ENCODE peak calls at places on chromosomes 2 and 18, in seven cellular contexts. Q is neural crest cell, C is H1, M is heart right ventricle, L is glutamatergic neuron, Z is prostate gland, R is tibial artery. A is an unnamed sample.

GRCh38 chr2:1595274-1595673 is 149.0 kb downstream of the PXDN start:
- DNase-seq in Q (no peak), C (no peak), M (no peak), L (no peak), Z (no peak), R (no peak), A (no peak)

GRCh38 chr2:105787376-105788318 is 42.9 kb downstream of the NCK2 start:
- DNase-seq in Q (no peak), C (no peak), M (no peak), L (no peak), Z (no peak), R (no peak), A (no peak)

GRCh38 chr2:3311601-3312000 is 66.0 kb downstream of the EIPR1 start:
- DNase-seq in Q (no peak), C (no peak), M (no peak), L (no peak), Z (no peak), R (no peak), A (no peak)

GRCh38 chr2:209496586-209496982 is 72.7 kb downstream of the MAP2 start:
- DNase-seq in Q (no peak), C (no peak), M (peak), L (no peak), Z (no peak), R (peak), A (no peak)

GRCh38 chr2:172995323-172996244 is 80.1 kb upstream of the MAP3K20 start:
- DNase-seq in Q (no peak), C (no peak), M (peak), L (no peak), Z (peak), R (peak), A (no peak)

GRCh38 chr2:216578325-216578724 is 54.9 kb upstream of the IGFBP2 start:
- DNase-seq in Q (no peak), C (no peak), M (no peak), L (no peak), Z (no peak), R (no peak), A (no peak)

GRCh38 chr2:46481541-46482193 is 2.3 kb downstream of the TMEM247 start:
- DNase-seq in Q (no peak), C (no peak), M (no peak), L (no peak), Z (no peak), R (no peak), A (no peak)

GRCh38 chr2:127048969-127049897 is 57.7 kb downstream of the BIN1 start:
- DNase-seq in Q (no peak), C (no peak), M (no peak), L (no peak), Z (no peak), R (no peak), A (no peak)

GRCh38 chr2:19102696-19103403 is 255.6 kb downstream of the OSR1 start:
- DNase-seq in Q (no peak), C (no peak), M (no peak), L (no peak), Z (peak), R (no peak), A (no peak)

GRCh38 chr2:85601771-85602475 is 575 bp downstream of the TMEM150A start:
- DNase-seq in Q (peak), C (no peak), M (peak), L (no peak), Z (peak), R (peak), A (peak)

GRCh38 chr2:219446101-219446504 is 11.5 kb downstream of the SPEG start:
- DNase-seq in Q (no peak), C (no peak), M (no peak), L (no peak), Z (no peak), R (peak), A (no peak)

GRCh38 chr2:219454217-219454616 is 19.6 kb downstream of the SPEG start:
- DNase-seq in Q (no peak), C (no peak), M (no peak), L (no peak), Z (no peak), R (no peak), A (no peak)

GRCh38 chr2:136185991-136186771 is 68.2 kb upstream of the CXCR4 start:
- DNase-seq in Q (no peak), C (no peak), M (no peak), L (no peak), Z (no peak), R (no peak), A (no peak)

GRCh38 chr18:54181856-54182612 is 42.4 kb downstream of the MBD2 start:
- DNase-seq in Q (no peak), C (no peak), M (no peak), L (no peak), Z (no peak), R (no peak), A (no peak)

GRCh38 chr18:36526611-36527010 is 229.1 kb downstream of the FHOD3 start:
- DNase-seq in Q (no peak), C (no peak), M (no peak), L (no peak), Z (no peak), R (no peak), A (no peak)

GRCh38 chr2:157868993-157869392 is 7.1 kb downstream of the ACVR1 start:
- DNase-seq in Q (no peak), C (no peak), M (no peak), L (no peak), Z (no peak), R (no peak), A (no peak)

GRCh38 chr18:3384664-3385189 is 65.2 kb upstream of the TGIF1 start:
- DNase-seq in Q (no peak), C (no peak), M (no peak), L (no peak), Z (no peak), R (no peak), A (no peak)

GRCh38 chr18:60649107-60649506 is 276.5 kb upstream of the MC4R start:
- DNase-seq in Q (no peak), C (no peak), M (no peak), L (no peak), Z (no peak), R (no peak), A (no peak)

GRCh38 chr2:109516445-109517117 is 97.2 kb downstream of the SEPTIN10 start:
- DNase-seq in Q (peak), C (peak), M (no peak), L (peak), Z (no peak), R (no peak), A (no peak)

DNA sequence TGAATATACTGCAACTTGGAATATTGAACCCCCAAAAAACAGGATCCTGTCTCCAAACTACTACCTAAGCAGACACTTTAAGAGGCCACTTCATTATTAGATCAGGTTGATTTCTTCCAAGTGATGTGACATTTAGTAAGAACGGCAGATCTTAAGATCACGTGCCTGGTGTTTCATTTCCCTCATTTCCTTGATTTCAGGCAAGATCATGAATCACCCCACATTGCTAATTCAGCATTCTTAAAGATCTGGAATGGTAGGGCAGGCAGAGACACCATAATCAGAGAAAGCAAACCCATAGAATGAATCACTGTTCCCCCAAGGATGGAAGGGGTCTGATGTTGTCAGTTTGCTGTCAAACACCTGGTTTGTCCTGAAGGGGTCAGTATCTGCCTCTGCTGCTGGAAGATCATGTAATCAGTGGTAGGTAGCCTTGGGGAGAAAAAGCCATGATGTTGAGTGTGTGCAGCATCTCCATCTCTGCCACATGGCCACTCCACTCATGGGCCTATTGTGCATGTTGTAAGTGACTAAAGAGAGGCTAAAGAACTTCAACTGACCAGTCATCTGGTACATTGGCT is 133.9 kb downstream of the ARHGAP15 start:
- DNase-seq in Q (no peak), C (no peak), M (no peak), L (no peak), Z (no peak), R (no peak), A (no peak)
- TF ChIP-seq CTCF in Q (no peak), C (peak), M (no peak), L (peak), Z (no peak), R (no peak), A (no peak)

DNA sequence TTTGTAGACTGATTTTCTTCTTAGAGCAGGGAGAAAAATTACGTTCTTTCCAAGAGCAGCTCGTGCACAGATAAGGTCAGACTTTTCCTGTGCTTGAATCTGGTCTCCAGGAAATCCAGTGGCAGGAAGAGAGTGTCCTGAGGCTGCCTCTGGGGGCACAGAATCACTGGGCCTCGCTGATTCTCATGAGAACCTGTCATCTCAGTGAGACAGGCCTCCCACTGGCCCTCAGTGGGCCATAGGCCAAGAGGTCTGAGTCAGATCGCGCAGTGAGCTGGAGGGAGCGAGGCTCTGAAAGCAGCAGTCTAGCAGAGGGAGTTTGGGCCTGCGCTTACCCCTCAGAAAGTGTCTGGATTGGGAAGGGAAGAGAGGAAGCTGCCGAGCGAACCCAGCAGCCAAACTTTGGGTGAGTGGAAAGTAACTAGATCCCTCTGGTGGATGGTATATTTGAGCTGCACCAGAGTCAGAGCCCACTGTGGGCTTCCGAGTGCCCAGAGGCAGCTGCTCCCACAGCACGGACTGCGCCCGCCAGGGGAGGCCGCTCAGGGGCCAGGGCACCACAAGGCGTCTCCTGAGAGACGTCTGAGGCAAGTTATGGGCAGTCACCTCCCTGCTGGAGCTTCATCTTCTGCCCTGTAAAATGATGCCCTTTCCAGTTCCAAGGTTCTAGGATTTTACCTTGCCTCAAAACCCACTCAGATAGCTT is 8.2 kb downstream of the GDF7 start:
- DNase-seq in Q (no peak), C (no peak), M (peak), L (no peak), Z (no peak), R (peak), A (no peak)
- TF ChIP-seq CTCF in Q (no peak), C (no peak), M (no peak), L (no peak), Z (no peak), R (no peak), A (no peak)

DNA sequence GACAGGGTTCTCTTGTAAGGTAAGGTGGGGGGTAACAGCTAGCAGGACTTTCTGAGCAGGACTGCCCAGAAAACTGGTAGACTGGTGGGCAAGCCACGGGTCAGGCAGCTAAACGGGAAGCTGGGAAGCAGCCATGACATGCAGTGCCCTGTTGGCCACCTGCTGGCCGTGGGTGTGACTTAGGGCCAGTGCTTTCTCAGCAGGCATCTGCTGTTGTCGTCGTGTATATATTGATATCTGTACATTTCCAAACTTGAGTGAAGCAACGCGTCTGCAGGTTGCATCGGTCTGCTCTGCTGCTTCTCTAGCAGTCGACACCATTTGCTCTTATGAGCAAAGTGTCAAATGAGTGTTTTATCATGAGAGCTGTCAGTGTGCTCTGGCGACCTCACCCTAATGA is 31.0 kb downstream of the COA5 start:
- DNase-seq in Q (no peak), C (no peak), M (no peak), L (no peak), Z (no peak), R (no peak), A (no peak)
- TF ChIP-seq CTCF in Q (peak), C (no peak), M (no peak), L (no peak), Z (no peak), R (no peak), A (no peak)

GRCh38 chr2:191870744-191871143 is 23.9 kb upstream of the CAVIN2 start:
- DNase-seq in Q (no peak), C (no peak), M (no peak), L (no peak), Z (no peak), R (no peak), A (no peak)

GRCh38 chr2:191866675-191867506 is 20.0 kb upstream of the CAVIN2 start:
- DNase-seq in Q (no peak), C (no peak), M (peak), L (no peak), Z (peak), R (no peak), A (peak)

GRCh38 chr2:191867507-191867847 is 20.6 kb upstream of the CAVIN2 start:
- DNase-seq in Q (no peak), C (no peak), M (no peak), L (no peak), Z (no peak), R (no peak), A (no peak)

GRCh38 chr2:191869781-191870180 is 22.9 kb upstream of the CAVIN2 start:
- DNase-seq in Q (no peak), C (no peak), M (no peak), L (no peak), Z (no peak), R (no peak), A (no peak)

DNA sequence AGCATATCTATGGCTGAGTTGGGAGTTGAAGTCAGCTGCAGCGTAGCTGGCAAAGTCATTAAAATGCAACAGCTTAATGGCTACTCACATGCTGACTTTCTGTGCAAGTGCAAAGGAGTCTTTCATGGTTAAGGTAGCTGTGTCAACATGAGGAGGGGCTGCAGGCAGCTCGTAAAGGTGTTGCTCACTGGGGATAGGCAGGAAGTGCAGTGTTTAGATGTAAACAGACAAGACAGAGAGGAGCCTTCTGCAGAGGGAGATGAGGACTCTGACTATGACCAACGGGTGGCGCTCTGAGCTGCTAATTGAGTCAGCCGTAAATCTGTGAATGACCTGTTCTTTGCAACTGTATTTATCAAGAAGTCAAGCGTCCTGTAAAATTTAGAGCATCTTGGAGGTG is 22.3 kb upstream of the CAVIN2 start:
- DNase-seq in Q (peak), C (peak), M (no peak), L (peak), Z (no peak), R (no peak), A (no peak)
- TF ChIP-seq CTCF in Q (peak), C (peak), M (no peak), L (peak), Z (no peak), R (no peak), A (no peak)

DNA sequence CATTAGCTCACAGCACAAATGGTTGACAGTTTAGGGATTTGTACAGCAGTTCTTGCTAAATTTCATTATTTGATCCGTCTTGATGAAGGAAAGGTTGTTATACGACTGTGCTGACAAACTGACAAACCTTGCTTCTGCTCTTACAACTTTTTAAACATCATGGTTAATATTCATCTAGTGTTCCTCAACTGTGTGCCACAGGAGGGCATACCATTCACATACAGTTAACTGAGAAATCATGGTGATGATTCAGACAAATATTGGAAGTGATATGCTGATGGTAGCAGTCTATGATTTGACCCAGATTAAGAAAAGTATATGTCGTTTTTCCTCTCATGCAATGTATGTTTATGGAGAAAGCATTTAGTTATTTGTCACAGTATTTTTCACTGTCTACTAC is 129.8 kb upstream of the FSIP2 start:
- DNase-seq in Q (no peak), C (no peak), M (no peak), L (no peak), Z (no peak), R (no peak), A (no peak)
- TF ChIP-seq CTCF in Q (no peak), C (no peak), M (no peak), L (no peak), Z (no peak), R (no peak), A (no peak)

A was measured in lung.